ENCODE peak calls at places on chromosomes 6 and 20, in nine cellular contexts. One of them, this sample, is unnamed.

GRCh38 chr20:35619196-35620095 is 3.8 kb downstream of the SPAG4 start:
- DNase-seq in stomach: peak
- DNase-seq in fibroblast of pulmonary artery: peak
- DNase-seq in brain microvascular endothelial cell: peak
- DNase-seq in astrocyte of the spinal cord: peak
- DNase-seq in fibroblast of mammary gland: peak
- DNase-seq in A673: peak
- DNase-seq in HFF-Myc: peak
- DNase-seq in cardiac fibroblast: peak
- DNase-seq in this sample: no peak

GRCh38 chr6:134373282-134373922 is 55.5 kb upstream of the SGK1 start:
- DNase-seq in HFF-Myc: no peak
- DNase-seq in brain microvascular endothelial cell: peak
- DNase-seq in A673: no peak
- DNase-seq in astrocyte of the spinal cord: peak
- DNase-seq in cardiac fibroblast: peak
- DNase-seq in stomach: no peak
- DNase-seq in fibroblast of mammary gland: peak
- DNase-seq in fibroblast of pulmonary artery: peak
- DNase-seq in this sample: peak

GRCh38 chr6:30883743-30884520 is at the start of gene DDR1:
- DNase-seq in A673: peak
- DNase-seq in cardiac fibroblast: peak
- DNase-seq in fibroblast of pulmonary artery: peak
- DNase-seq in brain microvascular endothelial cell: peak
- DNase-seq in stomach: peak
- DNase-seq in HFF-Myc: no peak
- DNase-seq in fibroblast of mammary gland: peak
- DNase-seq in astrocyte of the spinal cord: peak
- DNase-seq in this sample: no peak

GRCh38 chr6:154350293-154350692 is 6.3 kb downstream of the IPCEF1 start:
- DNase-seq in HFF-Myc: no peak
- DNase-seq in astrocyte of the spinal cord: peak
- DNase-seq in fibroblast of pulmonary artery: no peak
- DNase-seq in brain microvascular endothelial cell: no peak
- DNase-seq in cardiac fibroblast: no peak
- DNase-seq in A673: no peak
- DNase-seq in fibroblast of mammary gland: peak
- DNase-seq in stomach: no peak
- DNase-seq in this sample: no peak

GRCh38 chr6:43993881-43994523 is 133.2 kb downstream of the MRPL14 start:
- DNase-seq in cardiac fibroblast: no peak
- DNase-seq in stomach: no peak
- DNase-seq in fibroblast of pulmonary artery: no peak
- DNase-seq in HFF-Myc: no peak
- DNase-seq in fibroblast of mammary gland: no peak
- DNase-seq in brain microvascular endothelial cell: no peak
- DNase-seq in astrocyte of the spinal cord: no peak
- DNase-seq in A673: no peak
- DNase-seq in this sample: no peak

GRCh38 chr6:154800338-154800737 is 67.1 kb downstream of the SCAF8 start:
- DNase-seq in HFF-Myc: no peak
- DNase-seq in stomach: no peak
- DNase-seq in fibroblast of mammary gland: no peak
- DNase-seq in A673: no peak
- DNase-seq in fibroblast of pulmonary artery: no peak
- DNase-seq in astrocyte of the spinal cord: no peak
- DNase-seq in cardiac fibroblast: no peak
- DNase-seq in brain microvascular endothelial cell: no peak
- DNase-seq in this sample: no peak

GRCh38 chr20:59149678-59150504 is 13.7 kb upstream of the ZNF831 start:
- DNase-seq in HFF-Myc: no peak
- DNase-seq in stomach: no peak
- DNase-seq in A673: no peak
- DNase-seq in fibroblast of mammary gland: no peak
- DNase-seq in cardiac fibroblast: no peak
- DNase-seq in fibroblast of pulmonary artery: no peak
- DNase-seq in brain microvascular endothelial cell: no peak
- DNase-seq in astrocyte of the spinal cord: no peak
- DNase-seq in this sample: no peak

GRCh38 chr6:111210074-111210729 is 122.9 kb downstream of the SLC16A10 start:
- DNase-seq in A673: peak
- DNase-seq in stomach: no peak
- DNase-seq in HFF-Myc: peak
- DNase-seq in cardiac fibroblast: peak
- DNase-seq in brain microvascular endothelial cell: peak
- DNase-seq in fibroblast of pulmonary artery: peak
- DNase-seq in fibroblast of mammary gland: peak
- DNase-seq in astrocyte of the spinal cord: peak
- DNase-seq in this sample: peak

GRCh38 chr6:54193560-54193959 is 82.3 kb downstream of the MLIP start:
- DNase-seq in cardiac fibroblast: peak
- DNase-seq in HFF-Myc: no peak
- DNase-seq in brain microvascular endothelial cell: peak
- DNase-seq in astrocyte of the spinal cord: no peak
- DNase-seq in fibroblast of pulmonary artery: no peak
- DNase-seq in fibroblast of mammary gland: no peak
- DNase-seq in A673: no peak
- DNase-seq in stomach: no peak
- DNase-seq in this sample: no peak

GRCh38 chr20:58642465-58642864 is 8.6 kb upstream of the STX16 start:
- DNase-seq in fibroblast of mammary gland: no peak
- DNase-seq in astrocyte of the spinal cord: no peak
- DNase-seq in cardiac fibroblast: no peak
- DNase-seq in fibroblast of pulmonary artery: no peak
- DNase-seq in A673: no peak
- DNase-seq in brain microvascular endothelial cell: no peak
- DNase-seq in HFF-Myc: no peak
- DNase-seq in stomach: peak
- DNase-seq in this sample: no peak

GRCh38 chr20:34570859-34571306 is 12.4 kb downstream of the MAP1LC3A start:
- DNase-seq in fibroblast of mammary gland: peak
- DNase-seq in brain microvascular endothelial cell: peak
- DNase-seq in stomach: no peak
- DNase-seq in cardiac fibroblast: peak
- DNase-seq in fibroblast of pulmonary artery: peak
- DNase-seq in HFF-Myc: no peak
- DNase-seq in astrocyte of the spinal cord: peak
- DNase-seq in A673: peak
- DNase-seq in this sample: no peak

GRCh38 chr6:73487473-73487872 is 25.9 kb downstream of the MTO1 start:
- DNase-seq in brain microvascular endothelial cell: no peak
- DNase-seq in A673: no peak
- DNase-seq in fibroblast of pulmonary artery: no peak
- DNase-seq in astrocyte of the spinal cord: no peak
- DNase-seq in cardiac fibroblast: no peak
- DNase-seq in fibroblast of mammary gland: no peak
- DNase-seq in stomach: no peak
- DNase-seq in HFF-Myc: no peak
- DNase-seq in this sample: no peak

GRCh38 chr20:48761914-48762313 is 65.9 kb downstream of the PREX1 start:
- DNase-seq in brain microvascular endothelial cell: no peak
- DNase-seq in astrocyte of the spinal cord: no peak
- DNase-seq in fibroblast of pulmonary artery: no peak
- DNase-seq in cardiac fibroblast: no peak
- DNase-seq in stomach: no peak
- DNase-seq in A673: no peak
- DNase-seq in HFF-Myc: no peak
- DNase-seq in fibroblast of mammary gland: no peak
- DNase-seq in this sample: no peak

GRCh38 chr20:48758206-48758820 is 69.5 kb downstream of the PREX1 start:
- DNase-seq in cardiac fibroblast: no peak
- DNase-seq in A673: no peak
- DNase-seq in fibroblast of mammary gland: no peak
- DNase-seq in brain microvascular endothelial cell: no peak
- DNase-seq in stomach: no peak
- DNase-seq in HFF-Myc: no peak
- DNase-seq in fibroblast of pulmonary artery: no peak
- DNase-seq in astrocyte of the spinal cord: no peak
- DNase-seq in this sample: no peak

GRCh38 chr20:48760403-48760889 is 67.4 kb downstream of the PREX1 start:
- DNase-seq in HFF-Myc: no peak
- DNase-seq in astrocyte of the spinal cord: peak
- DNase-seq in cardiac fibroblast: peak
- DNase-seq in A673: no peak
- DNase-seq in fibroblast of mammary gland: peak
- DNase-seq in brain microvascular endothelial cell: peak
- DNase-seq in fibroblast of pulmonary artery: peak
- DNase-seq in stomach: peak
- DNase-seq in this sample: no peak

GRCh38 chr20:48761023-48761785 is 66.6 kb downstream of the PREX1 start:
- DNase-seq in stomach: peak
- DNase-seq in fibroblast of pulmonary artery: no peak
- DNase-seq in HFF-Myc: no peak
- DNase-seq in A673: no peak
- DNase-seq in fibroblast of mammary gland: no peak
- DNase-seq in brain microvascular endothelial cell: no peak
- DNase-seq in cardiac fibroblast: no peak
- DNase-seq in astrocyte of the spinal cord: no peak
- DNase-seq in this sample: no peak

GRCh38 chr20:48759631-48760245 is 68.1 kb downstream of the PREX1 start:
- DNase-seq in A673: no peak
- DNase-seq in astrocyte of the spinal cord: no peak
- DNase-seq in cardiac fibroblast: no peak
- DNase-seq in fibroblast of mammary gland: no peak
- DNase-seq in fibroblast of pulmonary artery: no peak
- DNase-seq in brain microvascular endothelial cell: no peak
- DNase-seq in HFF-Myc: no peak
- DNase-seq in stomach: no peak
- DNase-seq in this sample: no peak
- H3K4me3 ChIP-seq in A673: no peak
- H3K4me3 ChIP-seq in astrocyte of the spinal cord: no peak
- H3K4me3 ChIP-seq in cardiac fibroblast: no peak
- H3K4me3 ChIP-seq in fibroblast of mammary gland: no peak
- H3K4me3 ChIP-seq in fibroblast of pulmonary artery: no peak
- H3K4me3 ChIP-seq in brain microvascular endothelial cell: no peak
- H3K4me3 ChIP-seq in HFF-Myc: no peak
- H3K4me3 ChIP-seq in stomach: peak
- H3K4me3 ChIP-seq in this sample: no peak

DNA sequence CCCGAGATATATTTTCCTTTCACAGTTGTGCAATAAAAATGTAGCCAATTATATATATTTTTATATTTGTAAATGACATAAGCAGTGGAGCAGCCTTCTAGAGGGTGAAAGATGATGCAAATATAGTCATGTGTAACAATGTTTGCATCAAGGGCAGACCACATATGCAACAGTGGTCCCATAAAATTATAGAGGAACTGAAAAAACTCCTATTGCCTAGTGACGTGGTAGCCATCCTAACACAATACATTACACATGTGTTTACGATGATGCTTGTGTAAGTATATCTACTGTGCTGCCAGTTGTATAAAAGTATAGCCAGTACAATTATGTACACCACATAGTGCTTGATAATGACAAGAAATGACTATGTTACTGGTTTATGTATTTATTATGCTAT is 162.8 kb downstream of the ZFAND3 start:
- DNase-seq in A673: no peak
- DNase-seq in astrocyte of the spinal cord: no peak
- DNase-seq in brain microvascular endothelial cell: no peak
- DNase-seq in stomach: no peak
- DNase-seq in HFF-Myc: no peak
- DNase-seq in cardiac fibroblast: no peak
- DNase-seq in fibroblast of pulmonary artery: no peak
- DNase-seq in fibroblast of mammary gland: no peak
- DNase-seq in this sample: no peak
- TF ChIP-seq CTCF in A673: no peak
- TF ChIP-seq CTCF in astrocyte of the spinal cord: no peak
- TF ChIP-seq CTCF in brain microvascular endothelial cell: no peak
- TF ChIP-seq CTCF in stomach: no peak
- TF ChIP-seq CTCF in HFF-Myc: no peak
- TF ChIP-seq CTCF in cardiac fibroblast: no peak
- TF ChIP-seq CTCF in fibroblast of pulmonary artery: no peak
- TF ChIP-seq CTCF in fibroblast of mammary gland: no peak
- TF ChIP-seq CTCF in this sample: no peak

DNA sequence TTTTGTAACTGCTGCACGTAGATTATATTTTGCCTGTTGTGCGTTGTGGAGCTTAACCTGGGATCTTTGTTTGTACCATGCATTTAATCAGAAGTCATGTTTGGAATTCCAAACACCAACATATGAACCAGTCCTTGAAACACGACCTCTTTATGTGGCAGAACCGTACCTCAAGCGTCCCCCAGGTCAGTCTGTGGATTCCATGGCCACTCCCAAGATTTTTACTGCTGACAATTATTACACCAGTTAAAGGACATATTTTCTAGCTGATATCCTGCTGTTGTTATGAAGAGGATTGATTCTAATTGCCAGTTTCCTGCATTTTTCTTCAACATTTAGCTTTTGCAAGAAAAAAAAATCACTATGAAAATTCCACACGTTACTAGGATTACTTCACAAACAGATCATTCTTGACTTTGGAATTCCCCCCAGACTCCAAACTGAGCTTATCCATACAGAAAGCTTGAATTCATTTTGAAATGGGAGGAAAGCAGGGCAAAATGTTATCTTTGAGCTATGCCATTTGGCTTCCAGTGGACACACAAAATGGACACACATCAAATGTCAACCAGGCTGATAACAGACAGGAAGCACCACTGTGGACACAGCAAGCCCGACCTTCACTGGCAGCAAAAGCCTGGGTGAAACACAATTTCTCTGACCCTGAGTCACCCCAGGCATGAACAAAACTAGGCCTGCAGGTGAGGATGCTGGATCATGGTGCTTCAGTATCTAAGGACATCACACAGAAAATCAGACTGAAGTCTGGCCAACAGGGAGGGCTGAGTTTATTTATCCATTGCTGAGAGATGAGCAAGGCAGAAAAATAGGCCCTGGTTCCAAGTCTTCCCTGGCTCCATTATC is 542.9 kb upstream of the JAG1 start:
- DNase-seq in astrocyte of the spinal cord: peak
- DNase-seq in stomach: no peak
- DNase-seq in brain microvascular endothelial cell: peak
- DNase-seq in fibroblast of pulmonary artery: peak
- DNase-seq in cardiac fibroblast: peak
- DNase-seq in A673: peak
- DNase-seq in fibroblast of mammary gland: no peak
- DNase-seq in HFF-Myc: no peak
- DNase-seq in this sample: no peak
- H3K4me3 ChIP-seq in astrocyte of the spinal cord: no peak
- H3K4me3 ChIP-seq in stomach: no peak
- H3K4me3 ChIP-seq in brain microvascular endothelial cell: no peak
- H3K4me3 ChIP-seq in fibroblast of pulmonary artery: no peak
- H3K4me3 ChIP-seq in cardiac fibroblast: no peak
- H3K4me3 ChIP-seq in A673: no peak
- H3K4me3 ChIP-seq in fibroblast of mammary gland: no peak
- H3K4me3 ChIP-seq in HFF-Myc: no peak
- H3K4me3 ChIP-seq in this sample: no peak

GRCh38 chr6:48701572-48701971 is 590.6 kb upstream of the PTCHD4 start:
- DNase-seq in HFF-Myc: no peak
- DNase-seq in A673: no peak
- DNase-seq in fibroblast of mammary gland: no peak
- DNase-seq in fibroblast of pulmonary artery: no peak
- DNase-seq in cardiac fibroblast: no peak
- DNase-seq in brain microvascular endothelial cell: no peak
- DNase-seq in stomach: no peak
- DNase-seq in astrocyte of the spinal cord: no peak
- DNase-seq in this sample: no peak

GRCh38 chr6:48691420-48691819 is 580.4 kb upstream of the PTCHD4 start:
- DNase-seq in brain microvascular endothelial cell: no peak
- DNase-seq in A673: no peak
- DNase-seq in HFF-Myc: no peak
- DNase-seq in fibroblast of pulmonary artery: no peak
- DNase-seq in stomach: no peak
- DNase-seq in fibroblast of mammary gland: no peak
- DNase-seq in cardiac fibroblast: no peak
- DNase-seq in astrocyte of the spinal cord: no peak
- DNase-seq in this sample: no peak

GRCh38 chr6:48695872-48696271 is 584.9 kb upstream of the PTCHD4 start:
- DNase-seq in fibroblast of pulmonary artery: no peak
- DNase-seq in HFF-Myc: no peak
- DNase-seq in stomach: no peak
- DNase-seq in A673: no peak
- DNase-seq in fibroblast of mammary gland: no peak
- DNase-seq in brain microvascular endothelial cell: no peak
- DNase-seq in cardiac fibroblast: no peak
- DNase-seq in astrocyte of the spinal cord: no peak
- DNase-seq in this sample: no peak
- TF ChIP-seq CTCF in fibroblast of pulmonary artery: no peak
- TF ChIP-seq CTCF in HFF-Myc: no peak
- TF ChIP-seq CTCF in stomach: no peak
- TF ChIP-seq CTCF in A673: no peak
- TF ChIP-seq CTCF in fibroblast of mammary gland: no peak
- TF ChIP-seq CTCF in brain microvascular endothelial cell: no peak
- TF ChIP-seq CTCF in cardiac fibroblast: no peak
- TF ChIP-seq CTCF in astrocyte of the spinal cord: no peak
- TF ChIP-seq CTCF in this sample: no peak